ENCODE peak calls at places on chromosome 5, in four cellular contexts. V is transverse colon, K is sigmoid colon, Y is tibial nerve. G is an unnamed sample.

GRCh38 chr5:178357127-178357526 is 124.5 kb upstream of the PHYKPL start:
- DNase-seq in K (no peak), Y (no peak), V (no peak), G (no peak)

GRCh38 chr5:97143715-97144114 is 1.3 kb upstream of the LIX1 start:
- DNase-seq in Y (no peak), V (no peak), K (no peak), G (no peak)

GRCh38 chr5:168699002-168699401 is 119.8 kb upstream of the PANK3 start:
- DNase-seq in K (no peak), Y (peak), V (no peak), G (no peak)

GRCh38 chr5:16889972-16890519 is 46.0 kb downstream of the MYO10 start:
- DNase-seq in V (no peak), Y (no peak), K (no peak), G (no peak)

GRCh38 chr5:35131723-35132122 is 84.0 kb upstream of the AGXT2 start:
- DNase-seq in K (no peak), V (no peak), Y (no peak), G (no peak)

GRCh38 chr5:99105216-99105615 is 176.4 kb upstream of the CHD1 start:
- DNase-seq in Y (no peak), V (no peak), K (no peak), G (no peak)

GRCh38 chr5:59786271-59786805 is 107.2 kb downstream of the PDE4D start:
- DNase-seq in Y (no peak), V (no peak), K (no peak), G (no peak)

GRCh38 chr5:5969942-5970483 is 408.3 kb downstream of the MED10 start:
- DNase-seq in K (no peak), V (no peak), Y (no peak), G (no peak)

GRCh38 chr5:139982157-139982974 is 60.7 kb downstream of the NRG2 start:
- DNase-seq in Y (peak), K (no peak), V (peak), G (no peak)

GRCh38 chr5:19928556-19929421 is 59.2 kb downstream of the CDH18 start:
- DNase-seq in V (no peak), Y (no peak), K (no peak), G (peak)

GRCh38 chr5:173138707-173139106 is 5.6 kb upstream of the BNIP1 start:
- DNase-seq in V (no peak), K (no peak), Y (no peak), G (peak)

GRCh38 chr5:1765141-1765879 is 34.3 kb downstream of the MRPL36 start:
- DNase-seq in Y (no peak), K (peak), V (peak), G (no peak)

GRCh38 chr5:115599502-115599901 is 2.8 kb downstream of the TICAM2 start:
- DNase-seq in V (no peak), K (no peak), Y (no peak), G (no peak)

GRCh38 chr5:31280210-31280609 is 86.7 kb downstream of the CDH6 start:
- DNase-seq in K (no peak), Y (no peak), V (no peak), G (no peak)

GRCh38 chr5:68086857-68087256 is 128.7 kb upstream of the PIK3R1 start:
- DNase-seq in V (peak), Y (peak), K (peak), G (no peak)

GRCh38 chr5:55600086-55600485 is 65.3 kb upstream of the PLPP1 start:
- DNase-seq in K (no peak), Y (no peak), V (no peak), G (no peak)

GRCh38 chr5:77727190-77727589 is 48.9 kb downstream of the TBCA start:
- DNase-seq in K (no peak), V (no peak), Y (no peak), G (no peak)

GRCh38 chr5:143119301-143119769 is 284.2 kb downstream of the NR3C1 start:
- DNase-seq in K (no peak), V (no peak), Y (no peak), G (no peak)

GRCh38 chr5:77944757-77945340 is 168.7 kb upstream of the TBCA start:
- DNase-seq in V (no peak), Y (no peak), K (no peak), G (no peak)

GRCh38 chr5:159965031-159965837 is 43.7 kb upstream of the TTC1 start:
- DNase-seq in Y (peak), K (no peak), V (peak), G (peak)

GRCh38 chr5:114418546-114419388 is 56.9 kb downstream of the KCNN2 start:
- DNase-seq in V (no peak), Y (no peak), K (no peak), G (no peak)
- TF ChIP-seq EP300 in V (no peak), Y (no peak), K (no peak), G (no peak)

GRCh38 chr5:170986598-170986997 is 124.8 kb downstream of the RANBP17 start:
- DNase-seq in K (no peak), V (no peak), Y (no peak), G (no peak)

DNA sequence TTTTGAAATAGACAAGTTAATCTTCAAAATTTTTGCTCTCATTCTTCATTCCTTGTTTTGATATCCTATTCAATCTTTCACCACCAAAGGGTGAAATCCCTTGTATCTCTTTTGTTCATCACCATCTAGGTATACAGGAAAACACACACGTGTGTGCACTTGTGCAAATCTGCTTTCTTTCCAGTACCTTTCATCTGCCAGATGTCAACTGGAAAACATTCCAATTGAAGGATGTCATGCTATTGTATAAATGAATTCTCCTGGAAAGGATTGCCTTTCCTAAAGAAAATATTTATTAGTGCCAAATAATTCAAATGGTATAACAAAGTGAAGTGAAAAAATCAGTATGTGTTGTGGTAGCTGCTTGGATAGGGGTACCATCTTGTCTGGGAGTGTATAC is 123.7 kb downstream of the RANBP17 start:
- DNase-seq in V (no peak), Y (no peak), K (no peak), G (no peak)
- TF ChIP-seq EP300 in V (no peak), Y (no peak), K (no peak), G (no peak)

GRCh38 chr5:145166173-145166572 is 669.0 kb downstream of the PRELID2 start:
- DNase-seq in K (no peak), V (no peak), Y (no peak), G (no peak)
- TF ChIP-seq EP300 in K (no peak), V (no peak), Y (no peak), G (no peak)

DNA sequence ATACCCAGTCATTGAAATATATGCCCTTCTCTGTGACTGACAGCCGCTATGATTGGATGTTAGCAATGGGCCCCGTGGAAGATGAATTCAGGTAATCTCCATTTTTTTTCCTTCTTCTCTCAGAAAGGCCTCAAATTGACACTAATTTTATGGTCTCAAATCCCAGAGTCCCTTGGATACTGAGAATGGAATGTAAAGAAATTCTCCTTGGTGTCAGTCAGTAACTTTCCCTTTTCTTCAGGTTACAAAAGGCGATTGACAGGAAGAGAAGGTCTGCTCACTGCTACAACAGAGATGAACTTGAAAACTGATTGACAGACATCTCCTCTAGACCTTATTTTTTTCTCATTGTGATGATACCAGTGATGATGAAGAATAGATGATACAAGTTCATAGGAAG is 748.3 kb downstream of the MAT2B start:
- DNase-seq in V (no peak), K (no peak), Y (no peak), G (no peak)
- TF ChIP-seq EP300 in V (no peak), K (no peak), Y (no peak), G (no peak)

GRCh38 chr5:111512406-111513174 is at the start of gene STARD4:
- DNase-seq in K (peak), V (peak), Y (peak), G (peak)
- TF ChIP-seq EP300 in K (no peak), V (no peak), Y (peak), G (peak)

GRCh38 chr5:153490124-153491085 is at the start of gene GRIA1:
- DNase-seq in Y (no peak), V (no peak), K (no peak), G (no peak)
- TF ChIP-seq EP300 in Y (no peak), V (no peak), K (no peak), G (no peak)

DNA sequence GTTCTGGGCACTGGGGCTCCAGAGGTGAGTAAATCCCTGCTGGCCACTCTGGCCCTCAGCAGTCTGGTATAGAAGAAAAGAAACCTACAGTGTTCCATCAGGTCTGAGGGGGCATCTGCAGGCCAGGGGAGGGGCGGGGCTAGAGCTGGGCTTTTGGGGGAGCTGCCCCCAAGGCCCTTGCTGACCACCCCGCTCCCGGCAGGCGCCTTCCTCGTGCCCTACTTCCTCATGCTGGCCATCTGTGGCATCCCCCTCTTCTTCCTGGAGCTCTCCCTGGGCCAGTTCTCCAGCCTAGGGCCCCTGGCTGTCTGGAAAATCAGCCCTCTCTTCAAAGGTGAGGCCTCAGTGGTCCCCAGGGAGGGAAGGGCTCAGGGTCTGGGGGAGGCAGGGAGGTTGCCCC is 6.7 kb downstream of the SLC6A7 start:
- DNase-seq in Y (no peak), V (no peak), K (no peak), G (no peak)
- TF ChIP-seq EP300 in Y (no peak), V (no peak), K (no peak), G (no peak)

DNA sequence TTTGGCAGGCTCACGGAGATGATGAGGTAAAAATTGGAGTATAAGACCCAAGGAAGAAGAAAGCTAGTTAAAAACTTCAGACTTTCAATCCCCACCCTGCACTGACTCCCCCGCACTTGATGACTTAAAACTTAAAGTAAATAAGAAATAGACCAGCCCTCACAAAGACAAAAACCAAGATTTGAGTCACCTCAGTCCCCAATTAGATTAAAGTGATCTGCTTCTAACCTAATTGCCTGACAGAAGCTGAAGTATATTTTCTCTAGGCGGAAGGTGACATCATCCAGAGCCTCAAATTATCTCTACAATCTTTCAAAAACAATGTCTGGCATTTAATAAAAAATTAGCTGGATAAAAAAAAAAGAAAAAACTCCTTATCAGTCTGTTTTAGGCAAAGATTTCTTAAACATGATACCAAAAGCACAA is 124.1 kb upstream of the PJA2 start:
- DNase-seq in V (no peak), K (no peak), Y (no peak), G (no peak)
- TF ChIP-seq EP300 in V (no peak), K (no peak), Y (no peak), G (no peak)